ENCODE peak calls at places on chromosomes 5 and 9, in seven cellular contexts. E is adrenal gland, B is transverse colon, Z is stomach, N is A549, V is breast epithelium, M is IMR-90. K is an unnamed sample. For H3K4me1, the result is how much of the 10 kb centered on the place peaks cover.

GRCh38 chr9:116653580-116654355 is 33.3 kb upstream of the TRIM32 start:
- DNase-seq in E (no peak), B (no peak), Z (no peak), N (no peak), V (peak), M (no peak), K (peak)

GRCh38 chr9:125461501-125462190 is 200.0 kb downstream of the GAPVD1 start:
- DNase-seq in E (no peak), B (no peak), Z (no peak), N (no peak), V (no peak), M (no peak), K (no peak)

GRCh38 chr5:89265511-89266169 is 382.7 kb upstream of the MEF2C start:
- DNase-seq in E (no peak), B (no peak), Z (no peak), N (no peak), V (no peak), M (peak), K (no peak)

GRCh38 chr5:67537439-67538342 is 341.1 kb upstream of the CD180 start:
- DNase-seq in E (no peak), B (no peak), Z (no peak), N (no peak), V (no peak), M (no peak), K (no peak)

GRCh38 chr9:70517926-70518325 is 103.5 kb upstream of the KLF9 start:
- DNase-seq in E (no peak), B (no peak), Z (no peak), N (no peak), V (no peak), M (no peak), K (no peak)

GRCh38 chr9:82466616-82467251 is 478.2 kb downstream of the SPATA31D1 start:
- DNase-seq in E (no peak), B (no peak), Z (no peak), N (no peak), V (no peak), M (peak), K (no peak)

GRCh38 chr9:115025721-115026120 is 92.2 kb downstream of the TNC start:
- DNase-seq in E (no peak), B (no peak), Z (no peak), N (no peak), V (no peak), M (no peak), K (no peak)

GRCh38 chr5:74430910-74431309 is 209.6 kb downstream of the ENC1 start:
- DNase-seq in E (no peak), B (no peak), Z (no peak), N (no peak), V (no peak), M (no peak), K (no peak)

GRCh38 chr5:132687995-132688394 is 14.2 kb downstream of the IL4 start:
- DNase-seq in E (no peak), B (no peak), Z (no peak), N (no peak), V (no peak), M (no peak), K (no peak)

GRCh38 chr5:143635146-143635752 is 176.7 kb upstream of the HMHB1 start:
- DNase-seq in E (no peak), B (no peak), Z (peak), N (peak), V (no peak), M (peak), K (no peak)

GRCh38 chr9:88682431-88682831 is 147.5 kb downstream of the NXNL2 start:
- DNase-seq in E (no peak), B (no peak), Z (no peak), N (no peak), V (no peak), M (no peak), K (no peak)

GRCh38 chr5:156527611-156528010 is 200.6 kb downstream of the SGCD start:
- DNase-seq in E (no peak), B (no peak), Z (no peak), N (no peak), V (no peak), M (no peak), K (no peak)

GRCh38 chr5:176995896-176996767 is 10.4 kb downstream of the UIMC1 start:
- DNase-seq in E (no peak), B (no peak), Z (no peak), N (no peak), V (no peak), M (peak), K (no peak)

GRCh38 chr5:62980884-62981283 is 402.3 kb downstream of the LRRC70 start:
- DNase-seq in E (no peak), B (no peak), Z (no peak), N (no peak), V (no peak), M (no peak), K (no peak)

GRCh38 chr5:116144103-116144502 is 59.3 kb downstream of the COMMD10 start:
- DNase-seq in E (no peak), B (no peak), Z (no peak), N (no peak), V (no peak), M (peak), K (no peak)

GRCh38 chr9:134925011-134925511 is 7.3 kb upstream of the FCN1 start:
- DNase-seq in E (peak), B (no peak), Z (no peak), N (no peak), V (no peak), M (no peak), K (no peak)

GRCh38 chr9:121895836-121896544 is 197.1 kb downstream of the TTLL11 start:
- DNase-seq in E (peak), B (peak), Z (peak), N (no peak), V (no peak), M (peak), K (peak)

GRCh38 chr9:12774861-12775367 is at the start of gene LURAP1L:
- DNase-seq in E (peak), B (peak), Z (peak), N (peak), V (peak), M (peak), K (peak)

GRCh38 chr5:160155017-160155725 is 35.9 kb upstream of the PWWP2A start:
- DNase-seq in E (no peak), B (no peak), Z (no peak), N (no peak), V (no peak), M (no peak), K (no peak)

GRCh38 chr5:1555808-1556681 is 32.3 kb upstream of the LPCAT1 start:
- DNase-seq in E (no peak), B (peak), Z (no peak), N (no peak), V (no peak), M (no peak), K (no peak)

GRCh38 chr5:147750065-147750464 is 32.5 kb downstream of the JAKMIP2 start:
- DNase-seq in E (no peak), B (no peak), Z (no peak), N (no peak), V (no peak), M (no peak), K (no peak)

GRCh38 chr5:167571824-167572223 is 719.6 kb upstream of the WWC1 start:
- DNase-seq in E (no peak), B (no peak), Z (no peak), N (no peak), V (no peak), M (no peak), K (no peak)

GRCh38 chr9:18969095-18969494 is 63.9 kb downstream of the SAXO1 start:
- DNase-seq in E (no peak), B (no peak), Z (no peak), N (no peak), V (no peak), M (no peak), K (no peak)

GRCh38 chr5:112551437-112552018 is 132.5 kb upstream of the EPB41L4A start:
- DNase-seq in E (peak), B (peak), Z (no peak), N (peak), V (peak), M (peak), K (no peak)

GRCh38 chr5:58411372-58411771 is 48.5 kb downstream of the PLK2 start:
- DNase-seq in E (no peak), B (no peak), Z (no peak), N (no peak), V (no peak), M (peak), K (no peak)

GRCh38 chr5:14035859-14036440 is 91.5 kb upstream of the DNAH5 start:
- DNase-seq in E (no peak), B (peak), Z (no peak), N (peak), V (peak), M (peak), K (no peak)

GRCh38 chr5:14190194-14191164 is 47.3 kb downstream of the TRIO start:
- DNase-seq in E (no peak), B (no peak), Z (no peak), N (peak), V (no peak), M (peak), K (no peak)

GRCh38 chr9:656918-657583 is 184.4 kb upstream of the DMRT1 start:
- DNase-seq in E (no peak), B (no peak), Z (no peak), N (no peak), V (no peak), M (no peak), K (no peak)

GRCh38 chr9:104092192-104092591 is 1.9 kb upstream of the SMC2 start:
- DNase-seq in E (no peak), B (no peak), Z (no peak), N (no peak), V (no peak), M (no peak), K (no peak)

GRCh38 chr9:93256878-93257807 is 73.2 kb downstream of the WNK2 start:
- DNase-seq in E (peak), B (peak), Z (peak), N (no peak), V (peak), M (no peak), K (no peak)

GRCh38 chr5:83077662-83078261 is 415 bp downstream of the XRCC4 start:
- DNase-seq in E (no peak), B (peak), Z (no peak), N (no peak), V (no peak), M (peak), K (no peak)

GRCh38 chr9:122116040-122116439 is 22.9 kb upstream of the TTLL11 start:
- DNase-seq in E (no peak), B (no peak), Z (no peak), N (no peak), V (no peak), M (no peak), K (no peak)

GRCh38 chr9:133654736-133655657 is 18.8 kb downstream of the DBH start:
- DNase-seq in E (no peak), B (no peak), Z (no peak), N (no peak), V (no peak), M (no peak), K (no peak)

GRCh38 chr5:93715327-93715726 is 26.1 kb downstream of the POU5F2 start:
- DNase-seq in E (no peak), B (no peak), Z (no peak), N (no peak), V (no peak), M (no peak), K (no peak)

GRCh38 chr9:82144803-82145202 is 156.2 kb downstream of the SPATA31D1 start:
- DNase-seq in E (no peak), B (no peak), Z (no peak), N (no peak), V (no peak), M (no peak), K (no peak)

GRCh38 chr5:90022002-90022710 is 387.4 kb downstream of the CETN3 start:
- DNase-seq in E (no peak), B (no peak), Z (no peak), N (no peak), V (no peak), M (no peak), K (no peak)

GRCh38 chr9:132207839-132208615 is 46.2 kb downstream of the NTNG2 start:
- DNase-seq in E (no peak), B (no peak), Z (no peak), N (no peak), V (no peak), M (no peak), K (no peak)

GRCh38 chr9:132211570-132211969 is 49.7 kb downstream of the NTNG2 start:
- DNase-seq in E (no peak), B (no peak), Z (no peak), N (no peak), V (no peak), M (no peak), K (no peak)

GRCh38 chr9:132207187-132207586 is 45.3 kb downstream of the NTNG2 start:
- DNase-seq in E (no peak), B (no peak), Z (no peak), N (no peak), V (no peak), M (no peak), K (no peak)

GRCh38 chr9:132210472-132211145 is 48.8 kb downstream of the NTNG2 start:
- DNase-seq in E (no peak), B (no peak), Z (no peak), N (no peak), V (no peak), M (peak), K (no peak)

DNA sequence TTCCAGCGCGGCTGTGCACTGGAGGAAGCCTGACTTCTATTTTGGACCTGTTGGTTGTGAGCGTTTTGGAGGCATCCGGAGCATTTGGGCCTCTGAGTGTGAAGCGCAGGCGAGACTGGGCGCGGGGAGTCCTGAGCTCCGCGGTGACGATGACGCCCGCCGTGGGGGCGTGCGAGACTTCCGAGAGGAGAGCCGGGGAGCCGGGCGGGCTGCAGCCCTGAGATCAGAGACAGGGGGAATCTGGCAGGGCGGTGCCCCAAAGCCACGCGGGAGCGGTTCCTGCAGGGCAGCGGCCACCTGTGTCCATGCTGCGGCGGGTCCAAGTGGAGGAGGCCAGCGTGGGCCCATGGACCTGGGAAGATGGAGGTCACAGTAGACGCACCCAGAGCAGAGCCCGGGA is 47.4 kb downstream of the NTNG2 start:
- DNase-seq in E (no peak), B (no peak), Z (no peak), N (no peak), V (no peak), M (no peak), K (no peak)
- TF ChIP-seq POLR2A in E (no peak), B (no peak), Z (no peak), N (no peak), V (no peak), M (no peak), K (no peak)

DNA sequence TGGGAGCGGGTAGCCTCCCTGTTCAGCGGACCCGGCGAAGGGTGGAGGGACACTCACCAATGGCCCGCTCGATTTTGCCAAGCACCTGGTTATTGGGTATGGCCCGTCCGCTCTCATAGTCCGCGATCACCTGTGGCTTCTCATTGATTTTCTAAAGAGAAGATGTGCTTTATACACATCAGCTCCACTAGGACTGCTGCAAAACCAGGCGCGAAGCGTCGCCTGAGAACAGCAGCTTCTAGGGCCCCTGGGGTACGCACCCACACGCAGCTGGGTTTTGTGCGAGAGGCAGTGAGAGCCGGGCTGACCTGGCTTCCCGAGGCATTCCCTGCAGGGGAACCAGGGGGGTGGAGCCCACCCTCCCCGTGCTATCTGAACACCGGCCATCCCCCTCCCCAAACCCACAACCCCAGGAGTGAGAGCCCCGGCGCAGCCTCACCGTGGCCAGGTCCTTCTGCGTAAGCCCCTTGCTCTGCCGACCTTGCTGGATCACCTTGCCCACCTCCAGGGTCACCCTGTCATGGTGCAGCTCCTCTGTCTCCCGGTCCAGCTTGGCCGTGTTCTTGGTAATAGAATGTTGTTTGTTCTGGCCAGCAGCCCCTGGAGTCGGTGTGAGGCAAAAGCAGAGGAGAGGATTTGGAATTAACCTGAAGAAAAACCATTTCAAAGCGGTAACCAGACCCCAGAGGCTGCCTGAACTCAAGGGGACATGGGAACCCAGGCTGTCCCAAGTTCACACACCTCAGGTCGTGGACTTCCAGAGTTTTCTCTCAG is 3.1 kb downstream of the EDF1 start:
- DNase-seq in E (no peak), B (peak), Z (no peak), N (no peak), V (no peak), M (no peak), K (peak)
- H3K4me1 ChIP-seq in E (under half), B (half or more), Z (half or more), N (half or more), V (under half), M (under half), K (under half)

DNA sequence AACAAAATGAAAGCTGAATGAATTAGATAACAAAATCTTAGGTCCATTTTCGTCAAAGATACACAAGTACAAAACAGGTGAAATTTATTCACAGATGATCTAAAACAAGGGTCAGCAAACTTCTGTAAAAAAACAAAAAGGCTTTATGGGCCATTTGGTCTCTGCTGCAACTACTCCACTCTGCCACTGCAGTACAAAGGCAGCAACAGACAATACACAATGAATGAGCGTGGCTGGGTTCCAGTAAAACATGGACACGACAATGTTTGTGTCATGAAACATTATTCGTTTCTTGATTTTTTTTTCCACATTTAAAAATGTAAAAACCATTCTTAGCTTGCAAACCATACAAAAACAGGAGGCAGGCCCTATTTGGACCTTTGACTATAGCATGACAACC is 71.9 kb downstream of the ECPAS start:
- DNase-seq in E (no peak), B (no peak), Z (no peak), N (no peak), V (no peak), M (no peak), K (no peak)
- TF ChIP-seq CTCF in E (no peak), B (no peak), Z (no peak), N (no peak), V (no peak), M (no peak), K (no peak)

GRCh38 chr5:164433471-164433870 is 928.1 kb downstream of the MAT2B start:
- DNase-seq in E (no peak), B (no peak), Z (no peak), N (no peak), V (no peak), M (peak), K (no peak)
- TF ChIP-seq POLR2A in E (no peak), B (no peak), Z (no peak), N (no peak), V (no peak), M (no peak), K (no peak)

GRCh38 chr5:35884789-35885172 is 28.1 kb downstream of the IL7R start:
- DNase-seq in E (no peak), B (no peak), Z (no peak), N (no peak), V (no peak), M (no peak), K (no peak)
- H3K4me1 ChIP-seq in E (under half), B (under half), Z (under half), N (under half), V (under half), M (under half), K (under half)

GRCh38 chr5:5078009-5078897 is 61.9 kb upstream of the ADAMTS16 start:
- DNase-seq in E (no peak), B (no peak), Z (no peak), N (no peak), V (no peak), M (no peak), K (no peak)
- TF ChIP-seq CTCF in E (no peak), B (no peak), Z (no peak), N (no peak), V (no peak), M (no peak), K (no peak)

GRCh38 chr9:128151343-128152132 is 2.3 kb downstream of the LCN2 start:
- DNase-seq in E (no peak), B (no peak), Z (no peak), N (no peak), V (no peak), M (no peak), K (peak)

GRCh38 chr9:128148509-128149000 is 698 bp upstream of the LCN2 start:
- DNase-seq in E (no peak), B (no peak), Z (no peak), N (no peak), V (no peak), M (no peak), K (peak)

GRCh38 chr9:128149951-128150593 is 819 bp downstream of the LCN2 start:
- DNase-seq in E (no peak), B (no peak), Z (no peak), N (no peak), V (no peak), M (no peak), K (peak)

GRCh38 chr9:128150594-128151342 is 1.5 kb downstream of the LCN2 start:
- DNase-seq in E (no peak), B (peak), Z (peak), N (peak), V (no peak), M (no peak), K (peak)

GRCh38 chr9:128149001-128149701 is at the start of gene LCN2:
- DNase-seq in E (no peak), B (peak), Z (peak), N (peak), V (peak), M (no peak), K (peak)
- TF ChIP-seq POLR2A in E (no peak), B (peak), Z (no peak), N (no peak), V (no peak), M (no peak), K (no peak)